ENCODE peak calls at places on chromosome 2, in five cellular contexts. V, X, Q, D and G are unnamed samples.

GRCh38 chr2:69917854-69918253 is 2.9 kb downstream of the MXD1 start:
- DNase-seq in D (no peak), V (peak), X (peak), Q (no peak), G (no peak)

GRCh38 chr2:1162246-1162645 is 211.6 kb downstream of the SNTG2 start:
- DNase-seq in Q (no peak), D (no peak), X (no peak), V (no peak), G (no peak)

GRCh38 chr2:100752628-100753333 is 67.2 kb upstream of the NPAS2 start:
- DNase-seq in Q (no peak), D (no peak), X (peak), V (peak), G (no peak)

GRCh38 chr2:176885661-176886060 is 326.9 kb upstream of the HNRNPA3 start:
- DNase-seq in X (no peak), D (peak), Q (no peak), V (no peak), G (no peak)

GRCh38 chr2:132038179-132038882 is 123.4 kb downstream of the ANKRD30BL start:
- DNase-seq in Q (no peak), X (peak), D (peak), V (no peak), G (peak)

GRCh38 chr2:173982918-173983317 is 17.7 kb upstream of the SP3 start:
- DNase-seq in D (no peak), X (peak), Q (peak), V (peak), G (no peak)

GRCh38 chr2:98478861-98479770 is 34.5 kb downstream of the INPP4A start:
- DNase-seq in Q (no peak), D (no peak), X (no peak), V (no peak), G (no peak)

GRCh38 chr2:46305767-46306166 is 8.6 kb downstream of the EPAS1 start:
- DNase-seq in V (no peak), D (no peak), Q (no peak), X (no peak), G (no peak)

GRCh38 chr2:49110571-49111315 is 43.6 kb downstream of the FSHR start:
- DNase-seq in Q (peak), X (no peak), D (no peak), V (no peak), G (no peak)

GRCh38 chr2:164620873-164621760 is at the start of gene GRB14:
- DNase-seq in X (peak), V (peak), D (peak), Q (peak), G (peak)

GRCh38 chr2:121689356-121689755 is 40.1 kb upstream of the CLASP1 start:
- DNase-seq in X (peak), V (peak), D (peak), Q (peak), G (no peak)

GRCh38 chr2:227724394-227725039 is at the start of gene SCYGR6:
- DNase-seq in Q (no peak), X (no peak), V (no peak), D (no peak), G (no peak)

GRCh38 chr2:165891943-165892342 is 61.6 kb downstream of the TTC21B start:
- DNase-seq in Q (no peak), D (no peak), X (no peak), V (no peak), G (no peak)

GRCh38 chr2:10305715-10306114 is 3.0 kb downstream of the HPCAL1 start:
- DNase-seq in Q (no peak), V (no peak), D (peak), X (peak), G (peak)

GRCh38 chr2:19543271-19544019 is 185.0 kb upstream of the OSR1 start:
- DNase-seq in X (no peak), V (peak), Q (no peak), D (no peak), G (no peak)

GRCh38 chr2:43142921-43143438 is 83.4 kb downstream of the ZFP36L2 start:
- DNase-seq in X (no peak), V (no peak), Q (no peak), D (peak), G (no peak)

GRCh38 chr2:195590866-195591215 is 66.2 kb upstream of the SLC39A10 start:
- DNase-seq in V (no peak), D (no peak), X (peak), Q (no peak), G (no peak)

GRCh38 chr2:229922449-229923386 is at the start of gene FBXO36:
- DNase-seq in V (no peak), X (peak), D (peak), Q (peak), G (peak)

GRCh38 chr2:16653083-16653375 is 12.6 kb downstream of the CYRIA start:
- DNase-seq in V (no peak), D (no peak), X (no peak), Q (no peak), G (peak)

GRCh38 chr2:2922156-2922555 is 455.5 kb downstream of the EIPR1 start:
- DNase-seq in Q (no peak), V (no peak), D (no peak), X (no peak), G (no peak)

GRCh38 chr2:106695919-106696318 is 190.0 kb downstream of the ST6GAL2 start:
- DNase-seq in V (no peak), X (no peak), Q (no peak), D (no peak), G (no peak)

GRCh38 chr2:43788646-43789045 is 14.8 kb downstream of the DYNC2LI1 start:
- DNase-seq in D (no peak), X (no peak), Q (no peak), V (no peak), G (no peak)

GRCh38 chr2:205556841-205557539 is 125.3 kb upstream of the NRP2 start:
- DNase-seq in X (no peak), Q (no peak), V (no peak), D (peak), G (peak)

GRCh38 chr2:171523969-171524401 is 1.7 kb downstream of the CYBRD1 start:
- DNase-seq in V (no peak), D (peak), Q (no peak), X (peak), G (peak)

GRCh38 chr2:236928353-236929153 is 157.1 kb upstream of the COPS8 start:
- DNase-seq in V (peak), X (peak), D (peak), Q (no peak), G (no peak)